ENCODE peak calls at places on chromosomes 11 and 22, in ten cellular contexts. R is suprapubic skin, V is transverse colon, W is upper lobe of left lung, I is GM12891, F is prostate gland, P is HepG2, X is H1, M is stomach, Z is HCT116. K is an unnamed sample.

GRCh38 chr11:118618991-118619375 is 11.6 kb downstream of the PHLDB1 start:
- DNase-seq in R (no peak), V (no peak), W (no peak), I (no peak), F (no peak), P (no peak), X (no peak), M (no peak), Z (no peak), K (no peak)

GRCh38 chr11:121067453-121067852 is 33.6 kb upstream of the TECTA start:
- DNase-seq in R (no peak), V (no peak), W (no peak), I (no peak), F (no peak), P (peak), X (no peak), M (no peak), Z (no peak), K (no peak)

GRCh38 chr22:18000441-18001039 is 23.8 kb downstream of the MICAL3 start:
- DNase-seq in R (no peak), V (peak), W (peak), I (no peak), F (peak), P (no peak), X (no peak), M (no peak), Z (no peak), K (no peak)

GRCh38 chr11:71080239-71081097 is 171.9 kb downstream of the SHANK2 start:
- DNase-seq in R (no peak), V (peak), W (no peak), I (peak), F (peak), P (peak), X (peak), M (peak), Z (peak), K (no peak)

GRCh38 chr22:19178065-19178658 is 374 bp downstream of the SLC25A1 start:
- DNase-seq in R (no peak), V (peak), W (peak), I (peak), F (no peak), P (peak), X (no peak), M (peak), Z (no peak), K (no peak)

GRCh38 chr22:47388331-47388730 is 625.9 kb downstream of the TBC1D22A start:
- DNase-seq in R (no peak), V (no peak), W (no peak), I (no peak), F (no peak), P (no peak), X (no peak), M (no peak), Z (no peak), K (no peak)

GRCh38 chr11:86553322-86553721 is 119.1 kb downstream of the ME3 start:
- DNase-seq in R (no peak), V (peak), W (no peak), I (no peak), F (no peak), P (no peak), X (no peak), M (no peak), Z (no peak), K (no peak)

GRCh38 chr22:44525872-44526271 is 27.8 kb upstream of the RTL6 start:
- DNase-seq in R (no peak), V (no peak), W (no peak), I (no peak), F (no peak), P (no peak), X (no peak), M (no peak), Z (no peak), K (no peak)

GRCh38 chr11:3357994-3358676 is 20.8 kb downstream of the ZNF195 start:
- DNase-seq in R (no peak), V (no peak), W (no peak), I (no peak), F (no peak), P (no peak), X (no peak), M (no peak), Z (no peak), K (no peak)

GRCh38 chr11:3357302-3357701 is 21.6 kb downstream of the ZNF195 start:
- DNase-seq in R (no peak), V (no peak), W (no peak), I (no peak), F (no peak), P (no peak), X (no peak), M (no peak), Z (no peak), K (no peak)

GRCh38 chr11:3353066-3353465 is 25.9 kb downstream of the ZNF195 start:
- DNase-seq in R (no peak), V (no peak), W (no peak), I (no peak), F (no peak), P (no peak), X (no peak), M (no peak), Z (no peak), K (no peak)

GRCh38 chr11:3359092-3359824 is 19.7 kb downstream of the ZNF195 start:
- DNase-seq in R (no peak), V (no peak), W (no peak), I (no peak), F (no peak), P (no peak), X (no peak), M (no peak), Z (no peak), K (no peak)

GRCh38 chr11:3356858-3357257 is 22.1 kb downstream of the ZNF195 start:
- DNase-seq in R (no peak), V (no peak), W (no peak), I (no peak), F (no peak), P (no peak), X (no peak), M (no peak), Z (no peak), K (no peak)
- TF ChIP-seq POLR2AphosphoS5 in R (no peak), V (no peak), W (no peak), I (no peak), F (no peak), P (no peak), X (no peak), M (no peak), Z (no peak), K (no peak)

GRCh38 chr11:66957971-66958231 is 282 bp downstream of the PC start:
- DNase-seq in R (no peak), V (no peak), W (peak), I (no peak), F (no peak), P (no peak), X (no peak), M (no peak), Z (no peak), K (no peak)

GRCh38 chr11:66958956-66959274 is 732 bp upstream of the PC start:
- DNase-seq in R (no peak), V (no peak), W (no peak), I (no peak), F (no peak), P (no peak), X (no peak), M (no peak), Z (no peak), K (no peak)

GRCh38 chr11:66953431-66953833 is 4.8 kb downstream of the PC start:
- DNase-seq in R (no peak), V (no peak), W (no peak), I (no peak), F (peak), P (no peak), X (no peak), M (no peak), Z (no peak), K (no peak)

GRCh38 chr11:66958232-66958955 is at the start of gene PC:
- DNase-seq in R (peak), V (peak), W (peak), I (peak), F (peak), P (peak), X (peak), M (peak), Z (peak), K (peak)

GRCh38 chr11:66956689-66957290 is 1.4 kb downstream of the PC start:
- DNase-seq in R (no peak), V (no peak), W (no peak), I (no peak), F (no peak), P (peak), X (no peak), M (peak), Z (no peak), K (no peak)
- TF ChIP-seq POLR2A in R (no peak), V (no peak), W (no peak), I (no peak), F (no peak), P (no peak), X (no peak), M (no peak), Z (no peak), K (no peak)

GRCh38 chr11:62514151-62514550 is 32.5 kb downstream of the AHNAK start:
- DNase-seq in R (no peak), V (no peak), W (no peak), I (no peak), F (no peak), P (no peak), X (no peak), M (no peak), Z (no peak), K (no peak)

GRCh38 chr11:62516736-62517371 is 29.8 kb downstream of the AHNAK start:
- DNase-seq in R (no peak), V (no peak), W (no peak), I (no peak), F (no peak), P (no peak), X (no peak), M (no peak), Z (no peak), K (no peak)

GRCh38 chr11:62508336-62509058 is 38.1 kb downstream of the AHNAK start:
- DNase-seq in R (peak), V (peak), W (peak), I (no peak), F (peak), P (peak), X (peak), M (peak), Z (peak), K (peak)

GRCh38 chr11:62512961-62513360 is 33.6 kb downstream of the AHNAK start:
- DNase-seq in R (no peak), V (no peak), W (no peak), I (no peak), F (no peak), P (no peak), X (no peak), M (no peak), Z (no peak), K (no peak)

GRCh38 chr11:62513651-62514050 is 33.0 kb downstream of the AHNAK start:
- DNase-seq in R (no peak), V (no peak), W (no peak), I (no peak), F (no peak), P (no peak), X (no peak), M (no peak), Z (no peak), K (no peak)
- TF ChIP-seq POLR2AphosphoS5 in R (no peak), V (no peak), W (no peak), I (no peak), F (no peak), P (no peak), X (no peak), M (no peak), Z (no peak), K (no peak)

DNA sequence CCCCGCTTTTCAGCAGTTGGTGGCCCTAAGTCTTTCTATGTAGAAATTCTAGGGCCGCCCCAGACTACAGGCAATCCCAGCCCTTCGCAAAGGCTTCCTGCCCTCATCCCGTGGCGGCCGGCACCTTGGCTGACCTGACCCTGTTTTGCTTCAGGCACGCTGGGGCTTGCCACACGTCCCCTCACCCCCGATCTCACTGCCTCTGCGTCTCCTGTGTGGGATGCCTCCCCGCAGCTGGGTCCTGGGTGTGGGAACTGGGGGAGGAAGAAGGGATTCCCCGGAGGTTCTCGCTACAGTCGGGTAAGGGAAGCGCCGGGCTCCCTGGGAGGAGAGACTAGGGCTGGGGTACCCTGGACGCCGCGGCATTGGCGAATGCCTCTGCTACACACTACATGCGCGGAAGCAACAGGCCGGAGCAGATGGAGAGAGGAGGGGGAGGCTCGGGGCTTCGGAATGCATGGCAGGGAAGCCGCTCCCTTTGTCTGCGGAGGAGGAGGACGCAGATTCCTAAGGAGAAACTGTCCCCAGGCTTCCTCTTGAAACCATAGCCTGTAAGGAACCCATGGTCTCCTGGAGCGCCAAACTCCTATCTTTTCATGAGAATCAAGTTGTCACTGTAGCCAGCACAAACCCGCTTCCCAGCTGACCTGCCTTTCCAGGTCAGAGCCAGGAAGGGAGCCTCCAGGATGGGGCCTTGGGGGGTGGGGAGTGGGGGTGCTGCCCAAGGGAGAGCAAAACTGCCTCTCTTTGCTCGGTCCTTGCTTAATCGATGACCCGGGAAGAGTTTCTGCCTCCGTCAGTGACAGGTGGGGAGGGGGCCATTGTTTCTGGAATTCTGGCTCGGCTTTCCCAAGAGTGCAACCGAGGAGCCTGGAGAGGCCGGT is 1.4 kb downstream of the DTX4 start:
- DNase-seq in R (peak), V (peak), W (peak), I (no peak), F (no peak), P (peak), X (no peak), M (peak), Z (no peak), K (peak)
- TF ChIP-seq POLR2A in R (no peak), V (no peak), W (no peak), I (no peak), F (no peak), P (no peak), X (no peak), M (no peak), Z (no peak), K (no peak)

DNA sequence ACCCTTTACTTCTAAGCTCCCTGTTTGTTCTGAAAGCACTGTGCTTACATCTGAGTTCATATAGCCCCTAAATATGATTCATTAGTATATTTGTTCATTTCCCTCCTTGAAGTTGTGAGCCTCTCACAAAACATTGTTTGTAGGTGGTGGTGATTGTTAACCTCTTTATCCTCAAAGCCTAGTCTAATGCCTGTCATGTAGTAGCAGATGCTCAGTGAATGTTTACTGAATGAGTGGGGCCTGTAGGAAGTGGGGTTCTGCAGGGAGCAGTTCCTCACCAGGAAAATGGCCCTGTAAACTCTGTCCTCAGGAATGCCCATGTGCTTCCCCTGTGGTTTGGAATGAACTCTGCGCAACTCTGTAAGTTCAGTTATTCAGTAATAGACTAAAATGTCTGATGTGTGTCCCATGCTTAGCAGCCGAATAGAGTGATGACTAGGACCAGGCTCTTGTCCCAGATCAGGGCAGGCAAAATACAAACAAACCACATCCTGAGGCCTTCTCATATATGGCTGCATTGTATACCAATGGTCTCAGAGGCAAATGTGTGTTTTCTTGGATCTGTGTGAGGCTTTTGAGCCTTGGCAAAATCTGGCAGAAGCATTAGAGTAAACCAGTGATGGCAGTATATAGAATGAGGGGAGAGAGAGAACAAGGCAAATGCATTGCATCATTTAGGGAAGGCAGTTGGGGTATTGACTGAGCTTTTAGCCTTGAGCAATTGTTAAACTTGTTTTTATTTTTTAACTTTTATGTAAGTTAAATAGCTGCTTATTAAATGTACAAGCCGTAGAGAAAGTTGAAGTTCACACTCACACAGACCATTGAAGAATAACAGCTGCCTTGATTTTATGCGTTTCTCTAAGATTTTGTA is 91.4 kb upstream of the BIRC3 start:
- DNase-seq in R (no peak), V (no peak), W (no peak), I (no peak), F (no peak), P (peak), X (no peak), M (no peak), Z (no peak), K (no peak)
- TF ChIP-seq POLR2AphosphoS5 in R (no peak), V (no peak), W (no peak), I (no peak), F (no peak), P (no peak), X (no peak), M (no peak), Z (no peak), K (no peak)

DNA sequence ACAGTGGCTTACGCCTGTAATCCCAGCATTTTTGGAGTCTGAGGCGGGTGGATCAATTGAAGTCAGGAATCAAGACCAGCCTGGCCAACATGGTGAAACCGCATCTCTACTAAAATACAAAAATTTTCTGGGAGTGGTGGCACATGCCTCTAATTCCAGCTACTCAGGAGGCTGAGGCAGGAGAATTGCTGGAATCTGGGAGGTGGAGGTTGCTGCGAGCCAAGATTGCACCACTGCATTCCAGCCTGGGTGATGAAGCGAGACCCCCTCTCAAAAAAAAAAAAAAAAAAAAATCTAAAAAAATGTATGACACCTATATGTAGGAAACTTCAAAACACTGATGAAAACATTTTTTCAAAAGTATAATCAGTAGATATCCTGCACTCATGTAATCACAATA is 242.7 kb upstream of the CHORDC1 start:
- DNase-seq in R (no peak), V (no peak), W (no peak), I (no peak), F (no peak), P (no peak), X (no peak), M (no peak), Z (no peak), K (no peak)
- TF ChIP-seq POLR2A in R (no peak), V (no peak), W (no peak), I (no peak), F (no peak), P (no peak), X (no peak), M (no peak), Z (no peak), K (no peak)

GRCh38 chr11:75403037-75403436 is 3.7 kb downstream of the RPS3 start:
- DNase-seq in R (no peak), V (no peak), W (no peak), I (no peak), F (no peak), P (no peak), X (no peak), M (no peak), Z (no peak), K (no peak)

GRCh38 chr11:75399344-75400109 is at the start of gene RPS3:
- DNase-seq in R (peak), V (peak), W (peak), I (peak), F (peak), P (peak), X (peak), M (peak), Z (peak), K (peak)

GRCh38 chr11:75400110-75400865 is 970 bp downstream of the RPS3 start:
- DNase-seq in R (no peak), V (no peak), W (no peak), I (no peak), F (no peak), P (peak), X (no peak), M (no peak), Z (no peak), K (no peak)

GRCh38 chr11:75403983-75404658 is 4.8 kb downstream of the RPS3 start:
- DNase-seq in R (no peak), V (no peak), W (no peak), I (no peak), F (no peak), P (no peak), X (no peak), M (no peak), Z (no peak), K (no peak)

DNA sequence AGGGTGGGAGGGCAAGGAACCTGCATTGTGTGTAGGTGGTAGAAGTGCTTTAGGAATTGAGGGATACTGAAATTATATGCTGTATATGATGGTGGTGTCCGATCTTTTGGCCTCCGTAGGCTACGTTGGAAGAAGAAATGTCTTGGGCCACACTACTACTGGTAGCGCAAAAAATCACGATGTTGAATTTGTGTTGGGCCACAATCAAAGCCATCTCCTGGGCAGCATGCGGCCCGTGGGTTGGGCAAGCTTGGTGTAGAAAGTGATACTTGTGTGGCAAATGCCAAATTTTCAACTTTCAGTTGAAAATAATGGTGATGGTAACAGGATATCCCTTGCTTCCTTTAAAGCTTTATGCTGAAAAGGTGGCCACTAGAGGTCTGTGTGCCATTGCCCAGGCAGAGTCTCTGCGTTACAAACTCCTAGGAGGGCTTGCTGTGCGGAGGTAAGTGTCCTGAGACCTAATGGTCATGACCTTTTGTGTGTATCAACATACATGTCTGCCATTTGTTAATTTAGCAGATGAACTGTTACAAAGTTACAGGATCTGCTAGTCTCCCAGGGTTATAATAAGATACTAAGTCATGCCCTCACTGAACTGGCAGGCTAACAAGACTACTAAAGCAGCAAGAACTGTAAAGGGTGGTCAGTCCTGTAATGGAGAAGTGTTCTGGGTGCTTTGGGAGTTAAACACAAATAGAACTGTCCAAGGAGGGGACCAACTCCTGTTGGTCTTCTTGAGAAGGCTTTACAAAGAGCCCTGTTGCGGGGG is 2.9 kb downstream of the RPS3 start:
- DNase-seq in R (no peak), V (no peak), W (no peak), I (no peak), F (no peak), P (no peak), X (no peak), M (no peak), Z (no peak), K (no peak)
- TF ChIP-seq POLR2AphosphoS5 in R (no peak), V (no peak), W (no peak), I (peak), F (no peak), P (no peak), X (peak), M (no peak), Z (no peak), K (no peak)

GRCh38 chr11:111835665-111836064 is 35.7 kb downstream of the ALG9 start:
- DNase-seq in R (no peak), V (no peak), W (no peak), I (no peak), F (no peak), P (no peak), X (no peak), M (no peak), Z (no peak), K (no peak)
- TF ChIP-seq POLR2A in R (no peak), V (no peak), W (no peak), I (no peak), F (no peak), P (no peak), X (no peak), M (no peak), Z (no peak), K (no peak)

DNA sequence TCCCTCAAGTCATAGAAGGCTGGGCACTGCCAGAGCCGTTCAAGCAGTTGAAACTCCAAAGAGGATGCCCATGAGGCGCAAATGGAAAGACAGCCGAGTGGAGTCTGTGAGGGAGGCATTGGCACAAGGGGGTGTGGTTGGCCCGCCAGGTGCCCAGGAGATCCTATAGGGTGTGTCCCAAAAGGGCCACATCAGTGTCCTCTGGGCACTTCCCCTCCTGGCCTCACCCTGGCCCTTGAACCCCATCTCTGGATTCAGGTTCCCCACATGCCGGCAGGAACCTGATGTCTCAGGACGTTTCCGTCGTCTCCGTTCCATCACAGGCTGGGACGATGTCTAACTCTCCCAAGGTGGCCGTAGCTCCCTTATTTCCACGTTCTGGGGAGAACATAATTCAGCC is 54.3 kb downstream of the SBF1 start:
- DNase-seq in R (no peak), V (no peak), W (no peak), I (no peak), F (no peak), P (no peak), X (no peak), M (no peak), Z (no peak), K (no peak)
- TF ChIP-seq POLR2AphosphoS5 in R (no peak), V (no peak), W (no peak), I (no peak), F (no peak), P (no peak), X (no peak), M (no peak), Z (no peak), K (no peak)

K was measured in esophagus muscularis mucosa.